ENCODE peak calls at places on chromosomes 4 and X, in four cellular contexts. P is iPS DF 6.9, H is astrocyte, L is thoracic aorta. S is an unnamed sample. For H3K36me3, the result is how much of the 10 kb centered on the place peaks cover.

GRCh38 chrX:115894087-115894486 is 276.5 kb upstream of the AGTR2 start:
- DNase-seq in P (no peak), H (peak), L (no peak), S (no peak)

GRCh38 chrX:25020391-25021131 is 4.8 kb upstream of the ARX start:
- DNase-seq in P (no peak), H (no peak), L (no peak), S (no peak)

GRCh38 chrX:13748486-13748885 is 13.9 kb downstream of the OFD1 start:
- DNase-seq in P (no peak), H (no peak), L (no peak), S (no peak)

GRCh38 chrX:11210397-11210796 is 82.8 kb upstream of the AMELX start:
- DNase-seq in P (no peak), H (no peak), L (no peak), S (no peak)

GRCh38 chr4:76830612-76831474 is 67.1 kb downstream of the SOWAHB start:
- DNase-seq in P (no peak), H (peak), L (no peak), S (peak)

GRCh38 chr4:40309250-40309774 is 25.8 kb upstream of the CHRNA9 start:
- DNase-seq in P (peak), H (peak), L (peak), S (peak)

GRCh38 chr4:152850377-152850776 is 70.6 kb downstream of the ARFIP1 start:
- DNase-seq in P (peak), H (peak), L (no peak), S (peak)

GRCh38 chr4:131091896-131092295 is 1995.9 kb downstream of the C4orf33 start:
- DNase-seq in P (no peak), H (peak), L (no peak), S (peak)

GRCh38 chr4:127708985-127709384 is 21.2 kb upstream of the SLC25A31 start:
- DNase-seq in P (no peak), H (peak), L (no peak), S (no peak)

GRCh38 chrX:40149286-40150175 is 51.8 kb upstream of the BCOR start:
- DNase-seq in P (no peak), H (no peak), L (no peak), S (no peak)

GRCh38 chrX:15719324-15719968 is 18.6 kb upstream of the CA5B start:
- DNase-seq in P (no peak), H (no peak), L (no peak), S (no peak)

GRCh38 chr4:114200026-114200425 is 220.6 kb upstream of the ARSJ start:
- DNase-seq in P (no peak), H (no peak), L (no peak), S (no peak)

GRCh38 chr4:118281611-118282442 is 71.0 kb downstream of the PRSS12 start:
- DNase-seq in P (no peak), H (peak), L (no peak), S (no peak)

GRCh38 chr4:133394971-133395627 is 246.0 kb downstream of the PCDH10 start:
- DNase-seq in P (no peak), H (no peak), L (no peak), S (no peak)

GRCh38 chrX:40474205-40474626 is 106.6 kb upstream of the ATP6AP2 start:
- DNase-seq in P (no peak), H (no peak), L (no peak), S (peak)

GRCh38 chr4:56701156-56701471 is 20.0 kb upstream of the HOPX start:
- DNase-seq in P (no peak), H (no peak), L (no peak), S (no peak)

GRCh38 chr4:85114526-85114925 is 148.0 kb upstream of the WDFY3 start:
- DNase-seq in P (no peak), H (no peak), L (no peak), S (no peak)

GRCh38 chr4:74632634-74633033 is 161.7 kb downstream of the BTC start:
- DNase-seq in P (no peak), H (peak), L (peak), S (no peak)

GRCh38 chr4:36348403-36348938 is 67.1 kb downstream of the DTHD1 start:
- DNase-seq in P (no peak), H (no peak), L (no peak), S (no peak)

GRCh38 chr4:181601118-181601517 is 642.1 kb upstream of the TENM3 start:
- DNase-seq in P (no peak), H (peak), L (no peak), S (no peak)

GRCh38 chr4:102263024-102263787 is 82.1 kb downstream of the SLC39A8 start:
- DNase-seq in P (no peak), H (peak), L (no peak), S (no peak)

GRCh38 chr4:24394041-24394440 is 190.3 kb downstream of the DHX15 start:
- DNase-seq in P (no peak), H (peak), L (no peak), S (peak)

GRCh38 chr4:10179957-10180602 is 63.5 kb upstream of the WDR1 start:
- DNase-seq in P (no peak), H (no peak), L (no peak), S (no peak)

GRCh38 chrX:119240356-119240755 is 4.3 kb downstream of the PGRMC1 start:
- DNase-seq in P (no peak), H (peak), L (no peak), S (no peak)

GRCh38 chr4:137819964-137820383 is 287.7 kb upstream of the PCDH18 start:
- DNase-seq in P (no peak), H (peak), L (no peak), S (peak)

GRCh38 chrX:16827225-16827624 is 41.0 kb downstream of the TXLNG start:
- DNase-seq in P (no peak), H (peak), L (no peak), S (no peak)

GRCh38 chr4:162891788-162892707 is 274.6 kb downstream of the NAF1 start:
- DNase-seq in P (no peak), H (peak), L (no peak), S (no peak)

GRCh38 chr4:147773261-147774184 is 41.6 kb downstream of the ARHGAP10 start:
- DNase-seq in P (no peak), H (peak), L (no peak), S (no peak)

GRCh38 chrX:132638313-132638712 is 149.5 kb upstream of the MBNL3 start:
- DNase-seq in P (no peak), H (no peak), L (no peak), S (no peak)

GRCh38 chr4:113645771-113646455 is 115.6 kb downstream of the CAMK2D start:
- DNase-seq in P (peak), H (peak), L (no peak), S (peak)

DNA sequence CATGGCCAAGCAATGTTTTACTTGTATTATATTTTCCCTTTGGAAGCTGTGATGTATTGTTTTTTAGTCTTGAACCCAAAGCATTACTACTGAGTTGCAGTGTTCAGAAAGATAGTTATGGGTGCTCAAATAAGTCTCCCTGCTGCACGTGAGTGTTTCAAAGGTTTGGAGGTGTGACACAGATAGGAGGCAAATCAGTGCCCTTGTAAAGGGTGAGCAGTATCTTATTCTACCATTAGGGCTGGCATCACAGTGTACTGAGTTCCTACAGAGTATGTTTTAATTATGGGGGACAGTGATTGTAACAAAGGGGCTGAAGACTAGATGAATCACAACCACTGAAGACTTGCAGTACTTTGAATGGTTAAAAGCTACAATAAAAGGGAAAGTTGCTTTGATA is 38.3 kb downstream of the NOCT start:
- DNase-seq in P (no peak), H (no peak), L (no peak), S (no peak)
- H3K36me3 ChIP-seq in P (under half), H (under half), L (under half), S (under half)

DNA sequence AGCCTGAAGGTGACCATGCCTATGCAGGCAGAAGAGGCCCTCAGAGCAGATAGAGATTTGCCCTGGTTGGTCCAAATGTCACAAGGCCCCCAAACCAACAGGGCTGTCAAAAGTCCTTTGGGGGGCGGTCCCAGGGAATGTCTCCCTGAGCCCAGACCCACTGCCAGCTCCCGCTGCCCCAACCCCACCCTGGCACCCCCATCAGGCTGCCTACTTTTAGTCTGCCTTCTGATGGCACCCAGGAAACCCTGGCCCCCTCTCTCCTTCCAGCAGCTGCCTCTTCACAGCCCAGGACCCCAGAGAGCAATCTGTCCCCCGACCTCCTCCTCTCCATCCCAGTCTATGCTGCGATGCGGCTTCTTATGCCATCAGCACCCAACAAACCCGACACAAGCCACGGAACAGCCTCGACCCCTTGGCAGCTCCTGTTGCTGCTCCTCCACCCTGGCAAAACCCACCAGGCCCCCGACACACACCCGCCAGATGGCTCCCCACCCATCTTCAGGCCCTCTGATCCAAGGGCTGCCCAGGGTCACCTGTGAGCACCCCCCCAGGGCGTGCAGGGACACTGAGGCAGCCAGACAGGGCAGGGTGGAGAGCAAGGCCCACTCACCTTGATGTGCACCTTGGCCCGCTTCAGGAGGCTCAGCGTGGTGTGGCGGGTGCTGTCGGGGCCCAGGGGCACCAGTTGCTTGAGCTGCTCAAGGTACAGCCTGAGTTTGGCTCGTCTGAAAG is 9.9 kb downstream of the MXD4 start:
- DNase-seq in P (no peak), H (no peak), L (no peak), S (no peak)
- H3K36me3 ChIP-seq in P (under half), H (under half), L (half or more), S (under half)

GRCh38 chr4:509374-509676 is 10.3 kb downstream of the PIGG start:
- DNase-seq in P (no peak), H (no peak), L (no peak), S (no peak)
- H3K36me3 ChIP-seq in P (under half), H (under half), L (half or more), S (half or more)

GRCh38 chr4:55355555-55355954 is 9.5 kb downstream of the SRD5A3 start:
- DNase-seq in P (no peak), H (no peak), L (no peak), S (no peak)

GRCh38 chr4:55356991-55357461 is 11.0 kb downstream of the SRD5A3 start:
- DNase-seq in P (no peak), H (peak), L (no peak), S (no peak)

GRCh38 chr4:55358246-55358645 is 12.2 kb downstream of the SRD5A3 start:
- DNase-seq in P (no peak), H (no peak), L (no peak), S (no peak)

GRCh38 chr4:55351824-55352223 is 5.8 kb downstream of the SRD5A3 start:
- DNase-seq in P (no peak), H (no peak), L (no peak), S (no peak)

DNA sequence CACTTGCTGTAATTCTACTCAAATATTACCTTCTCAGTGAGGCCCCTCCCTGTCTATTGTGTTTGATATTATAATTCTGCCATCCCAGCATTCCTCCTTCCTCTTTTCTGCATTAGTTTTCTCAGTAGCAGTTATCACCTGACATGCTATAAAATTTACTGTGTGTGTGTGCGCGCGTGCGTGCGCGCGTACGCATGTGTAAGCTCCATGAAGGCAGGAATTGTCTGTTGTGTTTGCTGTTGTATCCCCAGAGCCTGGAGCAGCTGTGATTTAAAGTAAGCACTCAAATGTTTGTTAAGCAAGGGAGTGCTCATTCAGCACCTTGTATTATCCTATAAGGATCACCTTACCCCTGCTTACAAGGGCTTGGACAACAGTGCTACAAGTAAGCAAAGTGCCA is 8.6 kb downstream of the SRD5A3 start:
- DNase-seq in P (no peak), H (no peak), L (no peak), S (no peak)
- H3K36me3 ChIP-seq in P (under half), H (under half), L (under half), S (under half)

DNA sequence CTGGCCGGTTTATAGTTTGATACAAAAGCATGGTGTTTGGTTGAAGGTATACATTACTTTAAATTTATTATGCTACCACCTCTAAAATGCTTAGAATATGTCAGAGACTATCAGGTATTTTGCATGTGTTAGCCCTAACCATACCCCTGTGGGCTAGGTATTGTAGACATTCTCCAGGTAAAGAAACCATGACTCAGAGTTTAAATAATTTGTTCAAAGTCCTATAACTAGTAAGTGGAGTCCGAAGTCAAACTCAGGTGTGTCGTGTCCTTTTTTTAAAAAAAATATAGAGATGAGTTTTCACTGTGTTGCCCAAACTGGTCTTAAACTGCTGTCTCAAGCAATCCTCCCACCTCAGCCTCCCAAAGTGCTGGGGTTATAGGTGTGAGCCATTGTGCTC is 12.4 kb downstream of the LAP3 start:
- DNase-seq in P (no peak), H (no peak), L (no peak), S (no peak)
- H3K36me3 ChIP-seq in P (under half), H (under half), L (under half), S (half or more)

DNA sequence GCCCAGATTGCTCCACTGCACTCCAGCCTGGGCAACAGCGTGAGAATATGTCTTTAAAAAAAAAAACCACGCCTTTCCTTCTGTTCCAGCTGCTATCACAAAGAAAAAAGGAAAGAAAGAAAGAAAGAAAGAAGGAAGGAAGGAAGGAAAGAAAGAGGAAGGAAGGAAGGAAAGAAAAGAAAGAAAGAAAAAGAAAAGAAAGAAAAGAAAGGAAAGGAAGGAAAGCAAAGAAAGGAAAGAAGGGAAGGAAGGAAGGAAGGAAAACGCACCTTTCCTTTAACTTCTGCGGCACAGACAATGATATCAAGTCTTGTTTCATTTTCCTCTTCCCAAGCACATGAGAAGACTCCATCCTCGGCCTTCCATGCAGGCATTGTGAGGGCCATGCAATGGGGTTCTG is 107.4 kb upstream of the NOCT start:
- DNase-seq in P (no peak), H (no peak), L (no peak), S (no peak)
- H3K36me3 ChIP-seq in P (under half), H (under half), L (under half), S (under half)

GRCh38 chr4:5783486-5783885 is 72.5 kb downstream of the EVC start:
- DNase-seq in P (no peak), H (no peak), L (no peak), S (no peak)

GRCh38 chr4:5782829-5783476 is 72.0 kb downstream of the EVC start:
- DNase-seq in P (no peak), H (no peak), L (no peak), S (no peak)

GRCh38 chr4:5785806-5786680 is 75.0 kb downstream of the EVC start:
- DNase-seq in P (no peak), H (peak), L (no peak), S (no peak)

GRCh38 chr4:5784021-5784420 is 73.0 kb downstream of the EVC start:
- DNase-seq in P (no peak), H (no peak), L (no peak), S (no peak)

GRCh38 chr4:5784960-5785611 is 74.1 kb downstream of the EVC start:
- DNase-seq in P (no peak), H (no peak), L (no peak), S (no peak)
- H3K36me3 ChIP-seq in P (under half), H (under half), L (under half), S (under half)

GRCh38 chr4:882646-883045 is 49.5 kb downstream of the GAK start:
- DNase-seq in P (no peak), H (no peak), L (no peak), S (no peak)

GRCh38 chr4:884259-884658 is 47.9 kb downstream of the GAK start:
- DNase-seq in P (no peak), H (no peak), L (no peak), S (no peak)

GRCh38 chr4:885353-885752 is 46.8 kb downstream of the GAK start:
- DNase-seq in P (no peak), H (no peak), L (no peak), S (no peak)

GRCh38 chr4:881709-882108 is 50.4 kb downstream of the GAK start:
- DNase-seq in P (no peak), H (no peak), L (no peak), S (no peak)

DNA sequence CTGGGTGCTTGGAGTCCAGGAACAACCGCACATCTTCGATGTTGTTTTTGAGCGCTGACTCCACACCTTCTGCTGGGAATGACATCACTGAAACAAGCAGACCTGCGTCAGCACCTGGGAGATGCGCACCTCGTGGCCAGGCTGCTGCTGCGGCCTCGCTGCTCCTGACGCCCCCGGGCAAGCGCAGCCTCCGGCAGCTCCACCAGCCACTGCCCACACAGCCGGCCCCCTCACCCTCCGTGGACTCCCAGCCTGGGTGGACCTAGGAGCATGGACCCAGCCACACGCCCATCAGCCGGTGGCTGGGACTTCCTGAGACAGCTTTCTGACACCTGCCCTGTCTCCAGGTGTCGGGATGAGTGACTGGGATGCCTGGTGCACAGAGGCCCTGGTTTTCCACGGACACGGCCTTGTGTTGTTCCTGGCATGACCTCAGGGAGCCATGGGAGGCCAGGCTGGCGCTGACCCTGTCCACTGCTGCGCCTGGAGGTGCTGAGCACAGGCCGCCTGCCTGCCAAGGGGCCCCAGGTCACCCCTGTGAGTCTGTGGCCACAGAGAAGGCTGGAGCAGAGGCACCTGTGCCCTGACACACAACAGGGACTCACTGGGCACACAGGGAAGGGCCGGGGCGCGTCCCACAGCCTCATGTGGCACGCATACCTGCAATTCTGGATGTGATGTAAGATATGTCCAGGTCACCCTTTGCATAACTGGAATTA is 48.6 kb downstream of the GAK start:
- DNase-seq in P (no peak), H (no peak), L (no peak), S (no peak)
- H3K36me3 ChIP-seq in P (under half), H (under half), L (under half), S (half or more)

DNA sequence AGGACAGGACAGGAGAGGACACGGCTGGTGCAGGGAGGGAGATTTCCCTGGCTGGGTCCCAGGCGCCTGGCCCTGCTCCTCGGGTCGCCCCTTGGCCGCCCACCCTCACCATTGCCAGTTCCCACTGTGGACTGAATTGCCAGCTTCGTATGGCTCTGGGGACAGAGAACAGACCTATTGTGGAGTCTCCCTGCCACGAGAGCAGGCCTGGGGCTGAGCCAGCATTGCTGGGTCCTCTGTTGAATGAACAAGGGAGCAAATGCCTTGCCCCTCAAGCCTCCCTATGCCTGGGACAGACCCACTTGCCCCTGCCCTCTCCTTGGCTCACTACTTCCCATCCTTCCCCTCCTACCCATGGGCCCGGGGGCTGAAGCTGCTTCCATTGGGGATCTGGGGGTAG is 4.3 kb downstream of the PLXNA3 start:
- DNase-seq in P (no peak), H (no peak), L (no peak), S (no peak)
- H3K36me3 ChIP-seq in P (under half), H (under half), L (under half), S (under half)

GRCh38 chr4:498328-498919 is 532 bp downstream of the ZNF721 start:
- DNase-seq in P (no peak), H (peak), L (no peak), S (no peak)
- H3K36me3 ChIP-seq in P (under half), H (under half), L (under half), S (half or more)

S was measured in NT2/D1.